ENCODE peak calls at places on chromosomes 4 and X, in ten cellular contexts. E, T, P, H, J, Y, Z, S, A and K are unnamed samples.

GRCh38 chr4:47278631-47279030 is 184.9 kb downstream of the COMMD8 start:
- DNase-seq in Z (no peak), A (no peak), J (no peak), E (no peak), T (no peak), P (no peak), H (no peak), Y (no peak), S (no peak), K (no peak)

GRCh38 chr4:98468744-98469143 is 189.7 kb downstream of the TSPAN5 start:
- DNase-seq in E (no peak), Z (no peak), Y (no peak), P (no peak), T (no peak), J (no peak), H (peak), A (peak), S (peak), K (no peak)

GRCh38 chr4:13547563-13548041 is 3.3 kb upstream of the NKX3-2 start:
- DNase-seq in T (no peak), A (no peak), Y (no peak), E (no peak), J (no peak), Z (peak), P (no peak), S (no peak), H (no peak), K (no peak)

GRCh38 chrX:34343001-34343400 is 210.9 kb upstream of the FAM47A start:
- DNase-seq in P (no peak), E (no peak), S (peak), Y (no peak), J (no peak), A (no peak), T (no peak), H (no peak), Z (no peak), K (no peak)

GRCh38 chr4:5824635-5825034 is 68.3 kb downstream of the CRMP1 start:
- DNase-seq in J (no peak), A (peak), Y (peak), T (no peak), H (peak), Z (no peak), S (no peak), P (no peak), E (peak), K (peak)

GRCh38 chr4:183838987-183839712 is 66.0 kb upstream of the STOX2 start:
- DNase-seq in J (no peak), Z (no peak), T (no peak), Y (peak), E (peak), H (peak), P (no peak), S (no peak), A (peak), K (peak)

GRCh38 chr4:76055005-76055404 is 19.1 kb upstream of the CXCL11 start:
- DNase-seq in Z (no peak), H (no peak), T (no peak), S (no peak), Y (no peak), A (no peak), J (no peak), P (no peak), E (no peak), K (peak)

GRCh38 chr4:7542781-7543180 is 108.1 kb upstream of the PSAPL1 start:
- DNase-seq in Y (no peak), H (no peak), J (no peak), A (no peak), S (no peak), T (no peak), P (no peak), Z (no peak), E (no peak), K (no peak)

GRCh38 chrX:1207496-1208025 is 4.9 kb downstream of the CRLF2 start:
- DNase-seq in Z (no peak), E (no peak), T (no peak), S (no peak), J (no peak), H (no peak), A (no peak), P (no peak), Y (no peak), K (no peak)

GRCh38 chr4:151012376-151012775 is 2.7 kb downstream of the LRBA start:
- DNase-seq in E (no peak), S (no peak), J (no peak), A (no peak), Y (no peak), T (no peak), Z (no peak), H (no peak), P (no peak), K (no peak)

GRCh38 chr4:10347281-10347795 is 109.9 kb downstream of the ZNF518B start:
- DNase-seq in E (no peak), S (no peak), Z (no peak), J (no peak), Y (no peak), T (no peak), P (no peak), A (no peak), H (no peak), K (no peak)

GRCh38 chrX:27132851-27133250 is 330.3 kb downstream of the PPP4R3C start:
- DNase-seq in H (peak), P (no peak), Z (no peak), J (no peak), Y (no peak), A (no peak), E (no peak), T (no peak), S (no peak), K (no peak)

GRCh38 chr4:16382571-16382970 is 156.3 kb upstream of the TAPT1 start:
- DNase-seq in H (no peak), A (no peak), S (no peak), Z (no peak), Y (no peak), E (no peak), P (no peak), J (no peak), T (no peak), K (no peak)

GRCh38 chr4:25813705-25814104 is 49.1 kb downstream of the SEL1L3 start:
- DNase-seq in Z (no peak), A (peak), S (no peak), H (peak), E (peak), J (no peak), T (no peak), Y (peak), P (no peak), K (peak)

GRCh38 chr4:73891739-73892405 is 22.7 kb downstream of the CXCL1 start:
- DNase-seq in A (peak), T (no peak), J (no peak), E (peak), Z (no peak), Y (no peak), P (no peak), H (peak), S (no peak), K (no peak)

DNA sequence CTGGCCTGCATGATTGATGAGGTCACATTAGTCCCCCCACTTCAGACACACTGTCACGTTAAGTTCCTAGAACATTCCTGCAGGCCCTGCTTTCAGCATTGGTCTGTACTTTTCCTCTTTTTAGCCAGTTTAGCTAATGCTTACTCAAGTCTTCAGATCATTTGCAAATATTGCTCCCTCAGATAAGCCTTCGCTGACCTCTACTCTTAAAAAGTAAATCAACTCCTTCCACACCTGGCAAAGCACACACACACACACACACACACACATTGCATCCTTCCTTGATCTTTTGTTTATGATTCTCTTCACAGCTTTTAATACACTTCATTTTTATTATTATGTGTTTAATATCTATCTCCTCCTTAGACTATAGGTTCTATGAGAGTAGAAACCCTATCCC is 31.4 kb downstream of the PARM1 start:
- DNase-seq in H (no peak), Y (no peak), J (no peak), A (no peak), Z (no peak), P (no peak), S (no peak), T (no peak), E (no peak), K (no peak)
- TF ChIP-seq CTCF in H (no peak), Y (no peak), J (no peak), A (no peak), Z (no peak), P (no peak), S (no peak), T (no peak), E (no peak), K (no peak)

GRCh38 chrX:104568304-104568915 is 2.4 kb downstream of the IL1RAPL2 start:
- DNase-seq in E (no peak), J (no peak), T (no peak), Z (no peak), P (no peak), S (no peak), A (no peak), Y (no peak), H (no peak), K (no peak)
- H3K4me3 ChIP-seq in E (peak), J (no peak), T (no peak), Z (no peak), P (no peak), S (no peak), A (no peak), Y (no peak), H (no peak), K (no peak)

DNA sequence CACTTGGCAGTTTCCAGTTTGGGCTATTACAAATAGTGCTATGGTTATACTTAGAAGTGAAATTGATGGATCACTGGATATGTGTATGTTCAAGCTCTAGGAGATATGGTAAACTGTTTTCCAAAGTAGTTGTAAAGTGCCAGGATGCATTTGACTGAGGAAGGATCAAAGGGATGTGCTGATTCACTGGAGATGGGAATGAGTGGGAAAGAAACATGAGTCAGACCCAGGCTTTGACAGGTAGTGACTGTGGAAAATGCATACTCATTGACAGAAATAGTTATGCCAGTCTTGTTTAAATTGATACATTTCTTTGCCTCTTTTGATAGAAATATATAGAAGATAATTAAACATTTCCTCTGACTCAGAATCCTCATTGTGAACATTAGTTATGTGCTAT is 77.9 kb downstream of the CEP135 start:
- DNase-seq in E (no peak), P (no peak), J (no peak), A (no peak), H (peak), Z (no peak), T (no peak), Y (peak), S (no peak), K (peak)
- TF ChIP-seq CTCF in E (no peak), P (no peak), J (no peak), A (no peak), H (no peak), Z (no peak), T (no peak), Y (no peak), S (no peak), K (no peak)

GRCh38 chr4:89296871-89297270 is 10.7 kb downstream of the GPRIN3 start:
- DNase-seq in J (no peak), E (no peak), Z (no peak), A (no peak), H (no peak), Y (no peak), S (no peak), T (no peak), P (no peak), K (no peak)

GRCh38 chr4:89293299-89293698 is 14.3 kb downstream of the GPRIN3 start:
- DNase-seq in P (no peak), Y (no peak), J (no peak), T (no peak), E (no peak), Z (peak), H (no peak), S (no peak), A (no peak), K (no peak)

GRCh38 chr4:89296399-89296798 is 11.2 kb downstream of the GPRIN3 start:
- DNase-seq in S (no peak), T (no peak), H (no peak), Y (no peak), J (no peak), Z (no peak), E (no peak), A (no peak), P (no peak), K (no peak)

GRCh38 chr4:89294583-89295244 is 12.9 kb downstream of the GPRIN3 start:
- DNase-seq in S (no peak), Z (no peak), P (no peak), Y (no peak), E (no peak), H (no peak), A (no peak), T (no peak), J (no peak), K (no peak)

GRCh38 chr4:89295415-89295927 is 12.1 kb downstream of the GPRIN3 start:
- DNase-seq in T (no peak), P (no peak), Y (no peak), H (no peak), A (no peak), E (no peak), Z (no peak), S (no peak), J (no peak), K (no peak)
- H3K4me3 ChIP-seq in T (no peak), P (no peak), Y (no peak), H (no peak), A (no peak), E (no peak), Z (no peak), S (no peak), J (no peak), K (no peak)

DNA sequence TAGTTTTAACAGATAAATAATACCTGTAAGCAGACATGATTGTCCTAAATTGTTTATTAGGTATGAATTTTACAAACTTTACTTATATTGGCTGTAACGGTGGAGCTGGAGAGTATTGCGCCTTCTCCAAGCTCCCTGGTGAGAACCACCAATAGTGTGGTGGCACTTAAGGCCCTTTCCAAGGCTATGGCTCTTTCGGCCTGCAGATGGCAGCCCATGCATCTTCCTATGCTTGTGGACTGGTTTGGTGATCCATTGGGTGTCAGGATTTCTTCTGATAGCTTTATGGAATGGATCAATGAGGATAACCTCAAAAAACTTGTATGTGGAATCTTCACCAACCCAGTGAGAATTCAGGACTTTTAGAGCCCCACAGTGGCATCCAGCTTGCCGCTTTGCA is 7.8 kb downstream of the LARP1B start:
- DNase-seq in J (peak), S (no peak), P (no peak), T (no peak), Z (no peak), H (peak), Y (peak), A (peak), E (no peak), K (peak)
- TF ChIP-seq CTCF in J (no peak), S (no peak), P (no peak), T (no peak), Z (no peak), H (peak), Y (peak), A (peak), E (peak), K (peak)

DNA sequence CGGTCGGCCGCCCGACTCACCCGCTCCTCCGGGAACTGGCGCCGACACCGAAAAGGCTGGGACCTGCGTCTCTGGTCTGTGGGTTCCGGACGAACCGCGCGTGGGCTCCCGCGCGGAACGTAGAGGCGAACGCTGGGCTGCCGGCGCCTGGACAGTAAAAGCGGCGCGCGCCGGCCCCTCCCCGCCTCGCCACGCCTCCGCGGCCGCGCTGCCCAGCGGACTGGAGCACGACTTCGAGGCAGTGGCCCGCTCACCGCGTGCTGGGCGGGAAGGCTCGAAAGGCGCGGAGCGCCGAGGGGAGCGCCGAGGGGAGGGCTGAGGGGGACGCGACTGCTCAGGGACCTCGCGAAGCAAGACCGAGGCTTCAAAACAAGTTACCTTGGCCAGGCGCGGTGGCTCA is at the start of gene TAF7L:
- DNase-seq in J (no peak), S (peak), H (peak), Z (peak), E (no peak), T (no peak), P (no peak), A (peak), Y (no peak), K (peak)
- H3K4me3 ChIP-seq in J (peak), S (no peak), H (peak), Z (no peak), E (peak), T (no peak), P (peak), A (no peak), Y (peak), K (no peak)